ENCODE peak calls at places on chromosomes 1 and 21, in four cellular contexts. J is ovary, G is sigmoid colon, K is suprapubic skin. I is an unnamed sample.

GRCh38 chr1:167805041-167805556 is 83.3 kb downstream of the MPZL1 start:
- DNase-seq in J (no peak), G (no peak), K (no peak), I (no peak)

GRCh38 chr1:16924216-16924918 is 2.6 kb downstream of the CROCC start:
- DNase-seq in J (no peak), G (peak), K (no peak), I (no peak)

GRCh38 chr21:35424122-35424521 is 375.0 kb upstream of the RUNX1 start:
- DNase-seq in J (no peak), G (no peak), K (no peak), I (no peak)

GRCh38 chr1:30419246-30419720 is 304.1 kb downstream of the MATN1 start:
- DNase-seq in J (no peak), G (peak), K (no peak), I (no peak)

GRCh38 chr1:94070746-94071318 is 50.1 kb downstream of the ABCA4 start:
- DNase-seq in J (no peak), G (no peak), K (no peak), I (no peak)

GRCh38 chr1:31866450-31866801 is 50.6 kb upstream of the SPOCD1 start:
- DNase-seq in J (no peak), G (no peak), K (no peak), I (no peak)

GRCh38 chr1:85042413-85042812 is 5.9 kb downstream of the MCOLN3 start:
- DNase-seq in J (no peak), G (no peak), K (no peak), I (no peak)

GRCh38 chr1:170196490-170196889 is 50.7 kb downstream of the NTMT2 start:
- DNase-seq in J (no peak), G (no peak), K (no peak), I (no peak)

GRCh38 chr1:2968471-2968881 is 52.8 kb upstream of the ACTRT2 start:
- DNase-seq in J (no peak), G (peak), K (peak), I (peak)

GRCh38 chr1:198397208-198397808 is 143.2 kb downstream of the ATP6V1G3 start:
- DNase-seq in J (no peak), G (no peak), K (no peak), I (no peak)

GRCh38 chr1:7278045-7278444 is 492.8 kb downstream of the CAMTA1 start:
- DNase-seq in J (no peak), G (no peak), K (no peak), I (no peak)

GRCh38 chr1:83931658-83932253 is 67.2 kb downstream of the TTLL7 start:
- DNase-seq in J (no peak), G (no peak), K (no peak), I (peak)

DNA sequence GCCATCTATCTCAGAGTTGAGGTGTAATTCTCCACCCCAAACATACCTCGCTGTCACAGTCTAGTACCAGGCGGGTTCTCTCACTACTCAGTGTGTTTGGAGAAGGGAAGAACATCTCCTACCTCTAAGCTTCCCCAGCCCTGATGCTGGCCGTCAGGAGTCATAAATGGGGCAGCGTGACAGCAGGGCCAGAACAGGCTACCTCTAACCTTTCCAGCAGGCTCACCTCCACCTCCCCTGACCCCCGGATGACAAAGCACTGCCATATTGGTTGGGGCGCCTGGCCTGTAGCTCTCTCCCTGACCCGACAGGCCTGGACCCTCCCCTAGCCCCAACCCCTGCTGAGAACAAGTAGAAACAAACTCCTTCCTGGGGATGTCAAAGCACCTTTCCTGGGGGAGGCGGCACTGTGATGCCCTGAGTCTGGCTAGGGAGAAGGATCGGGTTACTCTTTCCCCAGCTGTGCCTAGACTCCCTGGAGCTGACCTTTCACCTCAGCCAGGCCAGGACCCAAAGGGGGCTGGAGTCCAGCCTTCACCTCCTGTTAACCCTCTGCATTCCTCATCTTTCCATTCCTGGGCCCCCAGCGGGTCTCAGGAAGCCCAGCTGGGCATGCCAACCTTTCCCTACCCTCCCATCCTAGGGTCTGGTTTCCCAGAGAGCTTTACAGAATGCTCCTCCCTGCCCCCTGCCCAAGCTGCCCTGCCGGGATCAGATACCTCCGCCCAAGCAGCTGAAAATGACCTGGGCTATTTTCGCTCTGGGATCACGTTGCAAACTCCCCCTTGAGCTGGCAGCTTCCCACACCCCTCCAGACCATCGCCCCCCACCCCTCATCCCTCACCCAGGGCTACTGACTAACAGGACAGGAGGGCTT is 34.2 kb downstream of the AHDC1 start:
- DNase-seq in J (peak), G (peak), K (peak), I (peak)
- TF ChIP-seq EP300 in J (no peak), G (no peak), K (no peak), I (no peak)

GRCh38 chr1:25732821-25733220 is 67.2 kb upstream of the SELENON start:
- DNase-seq in J (peak), G (peak), K (no peak), I (no peak)

GRCh38 chr1:25731148-25731547 is 68.8 kb upstream of the SELENON start:
- DNase-seq in J (peak), G (no peak), K (no peak), I (no peak)

GRCh38 chr1:25729774-25730173 is 70.2 kb upstream of the SELENON start:
- DNase-seq in J (no peak), G (peak), K (no peak), I (no peak)

GRCh38 chr1:25733271-25733670 is 66.7 kb upstream of the SELENON start:
- DNase-seq in J (no peak), G (no peak), K (no peak), I (no peak)

GRCh38 chr1:25731626-25732370 is 68.2 kb upstream of the SELENON start:
- DNase-seq in J (peak), G (peak), K (no peak), I (no peak)
- TF ChIP-seq EP300 in J (no peak), G (no peak), K (no peak), I (no peak)

GRCh38 chr21:37983336-37984095 is 67.3 kb upstream of the KCNJ6 start:
- DNase-seq in J (no peak), G (no peak), K (no peak), I (no peak)
- TF ChIP-seq EP300 in J (no peak), G (no peak), K (no peak), I (no peak)

DNA sequence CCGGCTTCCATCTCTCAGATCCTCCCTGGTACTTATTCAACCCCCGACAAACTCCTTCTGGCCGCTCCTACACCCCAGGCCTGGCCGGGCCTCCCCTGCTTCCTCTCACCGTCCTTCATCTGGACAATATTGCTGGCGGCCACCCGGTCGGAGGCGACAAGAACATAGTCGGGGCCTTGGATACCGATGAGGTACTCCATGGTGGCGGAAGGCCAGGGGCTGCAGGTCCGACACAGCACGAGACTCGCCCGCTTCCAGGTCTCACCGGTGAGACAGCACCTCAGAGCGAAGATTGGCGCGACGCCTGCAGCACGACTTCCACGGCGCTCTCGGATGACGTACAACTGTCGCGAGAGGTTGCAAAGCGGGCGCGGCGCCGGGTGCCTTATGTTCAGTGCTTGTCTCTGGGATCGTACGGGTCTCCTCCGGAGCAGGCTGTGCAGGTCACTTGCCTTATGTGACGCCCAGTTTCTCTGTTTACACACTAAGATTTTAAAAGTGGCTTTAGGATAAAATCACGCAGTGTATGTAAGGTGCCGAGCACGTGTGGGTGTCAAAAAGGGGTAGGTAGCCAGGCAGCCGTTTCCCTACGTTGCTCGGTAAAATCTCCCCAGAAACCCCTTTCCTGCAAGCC is at the start of gene PSMB2:
- DNase-seq in J (peak), G (peak), K (peak), I (peak)
- TF ChIP-seq EP300 in J (no peak), G (no peak), K (no peak), I (no peak)